ENCODE peak calls at places on chromosomes 5 and 9, in four cellular contexts. U, W, P and R are unnamed samples.

GRCh38 chr5:44332360-44332971 is 56.8 kb downstream of the FGF10 start:
- DNase-seq in W (peak; percentile 18), P (no peak), U (peak; percentile 8), R (peak; percentile 10)

GRCh38 chr5:124655211-124655880 is 91.1 kb downstream of the ZNF608 start:
- DNase-seq in W (no peak), P (no peak), U (no peak), R (no peak)

GRCh38 chr5:65126670-65127069 is 355.1 kb downstream of the ADAMTS6 start:
- DNase-seq in P (no peak), W (no peak), U (no peak), R (no peak)

GRCh38 chr9:131672451-131672850 is 67.4 kb downstream of the RAPGEF1 start:
- DNase-seq in U (no peak), P (no peak), W (no peak), R (no peak)

GRCh38 chr5:79829260-79829659 is 139.6 kb downstream of the CMYA5 start:
- DNase-seq in W (peak; percentile 57), U (no peak), P (no peak), R (peak; percentile 68)

GRCh38 chr5:24623018-24623417 is 21.8 kb downstream of the CDH10 start:
- DNase-seq in U (no peak), P (no peak), W (no peak), R (no peak)

GRCh38 chr9:133380734-133381133 is 4.6 kb downstream of the STKLD1 start:
- DNase-seq in U (no peak), P (no peak), W (no peak), R (no peak)

GRCh38 chr5:178740181-178740557 is 9.7 kb upstream of the ZNF354A start:
- DNase-seq in U (no peak), W (no peak), P (no peak), R (no peak)

GRCh38 chr5:176803943-176804498 is 6.3 kb upstream of the UNC5A start:
- DNase-seq in W (peak; percentile 60), U (no peak), P (no peak), R (peak; percentile 75)

DNA sequence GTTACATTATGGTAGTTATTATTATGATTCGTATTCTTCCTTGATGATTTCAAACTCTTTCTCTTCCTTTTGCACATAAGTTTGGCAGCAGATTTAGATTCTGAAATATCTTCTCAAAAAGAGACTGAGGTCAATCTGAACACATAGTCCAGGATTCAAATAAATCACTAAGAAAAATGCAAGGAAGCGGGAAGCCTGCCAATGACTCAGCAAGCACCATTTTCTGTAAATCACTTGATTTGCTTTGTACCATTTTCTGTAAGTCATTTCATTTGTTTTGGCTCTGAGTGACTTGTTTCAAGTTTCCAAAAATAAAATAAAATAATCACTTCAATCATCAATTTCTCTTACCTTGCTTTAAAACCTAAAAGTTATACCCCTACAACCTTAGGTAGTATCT is 24.6 kb upstream of the GLIS3 start:
- DNase-seq in U (no peak), P (no peak), W (no peak), R (no peak)
- TF ChIP-seq USF1 in U (peak; percentile 33), P (no peak), W (no peak), R (no peak)

DNA sequence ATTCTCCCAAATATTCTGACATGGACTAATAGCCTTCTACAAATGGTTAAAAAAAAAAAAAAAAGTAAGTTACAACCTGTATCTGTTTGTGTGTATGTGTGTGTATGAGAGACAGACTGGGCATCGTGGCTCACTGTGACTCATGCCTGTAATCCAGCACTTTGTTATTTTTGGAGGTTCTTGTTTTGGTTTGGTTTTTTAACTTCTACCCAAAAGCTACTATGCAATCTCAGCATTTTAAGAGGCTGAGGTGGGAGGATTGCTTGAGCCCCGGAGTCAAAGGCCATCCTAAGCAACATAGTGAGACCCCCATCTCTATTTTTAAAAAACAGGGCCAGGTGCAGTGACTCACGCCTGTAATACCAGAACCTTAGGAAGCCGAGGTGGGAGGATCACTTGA is 17.6 kb upstream of the HAVCR1 start:
- DNase-seq in W (no peak), P (no peak), U (no peak), R (no peak)
- TF ChIP-seq USF1 in W (no peak), P (no peak), U (no peak), R (no peak)

GRCh38 chr5:135008981-135009735 is 24.9 kb downstream of the PITX1 start:
- DNase-seq in P (no peak), W (no peak), U (peak; percentile 3), R (peak; percentile 9)

GRCh38 chr5:135008556-135008955 is 25.5 kb downstream of the PITX1 start:
- DNase-seq in U (peak; percentile 2), W (no peak), P (no peak), R (no peak)

GRCh38 chr5:135010502-135011354 is 23.3 kb downstream of the PITX1 start:
- DNase-seq in W (no peak), U (peak; percentile 10), P (no peak), R (no peak)

GRCh38 chr5:135011355-135012032 is 22.5 kb downstream of the PITX1 start:
- DNase-seq in W (no peak), P (no peak), U (peak; percentile 7), R (no peak)

GRCh38 chr5:135009736-135010501 is 24.1 kb downstream of the PITX1 start:
- DNase-seq in W (no peak), P (no peak), U (peak; percentile 9), R (no peak)
- TF ChIP-seq USF1 in W (no peak), P (no peak), U (no peak), R (no peak)

GRCh38 chr9:81372628-81373191 is 316.6 kb downstream of the TLE1 start:
- DNase-seq in W (no peak), P (no peak), U (no peak), R (no peak)
- TF ChIP-seq USF1 in W (no peak), P (no peak), U (no peak), R (no peak)

DNA sequence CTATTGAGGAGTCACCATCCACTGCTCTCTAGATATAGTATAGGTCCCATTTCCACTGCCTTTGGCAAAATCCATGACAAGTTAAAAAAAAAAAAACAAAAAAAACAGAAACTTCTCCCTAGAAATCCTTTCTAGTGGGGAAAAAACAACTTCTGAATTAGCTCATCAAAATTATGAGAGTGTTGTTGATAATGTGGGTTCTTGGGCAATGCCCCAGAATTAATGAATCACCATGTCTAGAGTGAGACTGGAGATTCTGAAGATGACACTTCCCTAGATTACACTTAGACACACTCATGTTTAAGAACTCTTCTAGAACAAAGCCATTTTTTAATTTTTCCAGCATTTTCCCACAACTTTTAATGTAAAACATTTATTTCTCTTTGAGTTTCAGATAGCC is 728.0 kb upstream of the C9orf72 start:
- DNase-seq in U (no peak), W (no peak), P (no peak), R (no peak)
- TF ChIP-seq USF1 in U (no peak), W (no peak), P (no peak), R (no peak)

GRCh38 chr9:80285325-80285724 is 713.6 kb downstream of the TLE4 start:
- DNase-seq in U (peak; percentile 1), W (no peak), P (no peak), R (peak; percentile 14)
- TF ChIP-seq USF1 in U (no peak), W (no peak), P (no peak), R (no peak)

GRCh38 chr5:171808453-171808852 is 22.8 kb downstream of the SMIM23 start:
- DNase-seq in P (no peak), U (no peak), W (no peak), R (no peak)

GRCh38 chr5:171801839-171802238 is 16.2 kb downstream of the SMIM23 start:
- DNase-seq in P (no peak), U (no peak), W (no peak), R (no peak)

GRCh38 chr5:171808951-171809350 is 23.3 kb downstream of the SMIM23 start:
- DNase-seq in W (no peak), P (no peak), U (no peak), R (no peak)

GRCh38 chr5:171810217-171810616 is 24.6 kb downstream of the SMIM23 start:
- DNase-seq in U (no peak), W (no peak), P (no peak), R (no peak)

GRCh38 chr5:171806976-171807823 is 21.6 kb downstream of the SMIM23 start:
- DNase-seq in P (no peak), U (no peak), W (no peak), R (no peak)
- TF ChIP-seq USF1 in P (no peak), U (no peak), W (no peak), R (no peak)

DNA sequence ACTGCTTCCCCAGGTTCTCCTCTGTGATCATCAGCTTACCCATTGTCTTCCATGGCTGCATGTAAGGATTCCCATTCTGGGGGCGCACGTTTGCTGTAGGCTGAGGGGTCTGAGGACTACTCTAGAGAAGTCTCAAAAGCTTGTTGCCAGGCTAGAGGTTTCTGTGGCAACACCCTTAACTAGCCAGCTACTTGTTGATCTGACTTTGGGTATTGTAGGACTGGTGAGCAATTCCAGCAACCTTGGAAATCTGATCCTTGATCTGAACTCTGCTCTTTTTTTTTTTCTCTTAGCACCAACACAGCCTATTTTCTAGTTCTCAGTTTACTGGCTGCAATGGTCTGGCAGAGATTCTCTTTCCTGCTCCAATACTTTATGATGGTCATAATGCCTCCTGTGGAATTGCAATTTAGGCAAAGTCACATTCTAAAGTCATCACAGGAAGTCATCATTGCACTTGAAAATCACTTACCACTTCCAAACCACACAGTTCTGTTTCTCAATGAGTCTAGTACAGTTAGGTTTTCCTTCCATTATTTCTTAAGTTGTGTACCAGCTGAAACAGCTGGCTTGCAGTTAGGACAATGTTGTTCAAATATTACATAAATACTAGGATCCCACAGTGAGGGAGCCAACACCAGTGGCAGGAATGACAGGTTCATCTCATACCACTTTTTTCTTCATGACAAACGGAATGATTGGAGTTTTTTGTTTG is 110.3 kb downstream of the SLC12A2 start:
- DNase-seq in W (no peak), U (no peak), P (no peak), R (no peak)
- TF ChIP-seq USF1 in W (no peak), U (no peak), P (no peak), R (no peak)

DNA sequence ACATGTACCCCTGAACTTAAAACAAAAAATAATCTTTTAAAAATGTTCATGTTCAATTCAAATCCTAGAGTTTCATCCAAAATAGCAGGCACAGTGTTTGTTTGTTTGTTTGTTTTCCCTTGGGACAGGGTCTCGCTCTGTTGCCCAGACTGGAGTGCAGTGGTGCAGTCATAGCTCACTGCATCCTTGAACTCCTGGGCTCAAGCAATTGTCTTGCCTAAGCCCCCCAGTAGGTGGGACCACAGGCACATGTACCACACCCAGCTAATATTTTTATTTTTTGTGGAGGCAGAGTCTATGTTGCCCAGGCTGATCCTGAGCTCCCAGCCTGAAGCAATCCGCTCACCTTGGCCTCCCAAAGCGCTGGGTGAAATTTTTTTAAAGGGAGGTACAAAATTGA is 5.0 kb upstream of the POLR1E start:
- DNase-seq in W (no peak), P (no peak), U (no peak), R (no peak)
- TF ChIP-seq USF1 in W (no peak), P (no peak), U (no peak), R (no peak)